ENCODE peak calls at places on chromosome 3, in five cellular contexts. F is HS-5; B is GM12865; Q is activated naive CD4-positive, alpha-beta T cell; G is stimulated activated naive CD8-positive, alpha-beta T cell treated with anti-CD3 and anti-CD28 coated beads, Interleukin-15, Interleukin-2, amounts not matched to agents 100 U/mL and 50 U/mL, for 24 hours. X is an unnamed sample.

GRCh38 chr3:150183619-150184425 is 213.1 kb upstream of the PFN2 start:
- DNase-seq in Q (peak), G (peak), B (peak), F (peak), X (peak)

GRCh38 chr3:121493431-121493830 is 52.4 kb downstream of the POLQ start:
- DNase-seq in F (no peak), Q (no peak), G (no peak), B (no peak), X (peak)

GRCh38 chr3:172905480-172905850 is 154.9 kb downstream of the ECT2 start:
- DNase-seq in G (no peak), B (no peak), Q (no peak), F (no peak), X (no peak)

GRCh38 chr3:46851364-46852328 is 11.6 kb downstream of the MYL3 start:
- DNase-seq in B (no peak), F (no peak), Q (no peak), G (no peak), X (no peak)

GRCh38 chr3:189041482-189042090 is 130.2 kb upstream of the TPRG1 start:
- DNase-seq in G (peak), B (peak), F (no peak), Q (peak), X (no peak)

GRCh38 chr3:15983232-15983631 is 185.5 kb upstream of the ANKRD28 start:
- DNase-seq in G (no peak), B (no peak), Q (no peak), F (no peak), X (peak)

GRCh38 chr3:69085543-69086132 is 901 bp downstream of the ARL6IP5 start:
- DNase-seq in B (peak), Q (no peak), G (peak), F (no peak), X (no peak)

GRCh38 chr3:27127195-27127594 is 242.0 kb downstream of the NEK10 start:
- DNase-seq in G (no peak), F (no peak), B (no peak), Q (no peak), X (no peak)

GRCh38 chr3:116739678-116740077 is 30.1 kb downstream of the TUSC7 start:
- DNase-seq in G (no peak), F (no peak), B (no peak), Q (no peak), X (no peak)

GRCh38 chr3:23288286-23288685 is 85.2 kb downstream of the UBE2E2 start:
- DNase-seq in B (no peak), Q (no peak), G (no peak), F (no peak), X (peak)

GRCh38 chr3:160343132-160343531 is 55.9 kb downstream of the IFT80 start:
- DNase-seq in B (peak), G (no peak), F (no peak), Q (no peak), X (peak)

GRCh38 chr3:138456961-138457862 is 22.8 kb downstream of the ESYT3 start:
- DNase-seq in Q (no peak), F (no peak), G (no peak), B (no peak), X (no peak)

GRCh38 chr3:123620338-123620737 is 35.5 kb upstream of the HACD2 start:
- DNase-seq in G (no peak), B (no peak), Q (no peak), F (no peak), X (no peak)

GRCh38 chr3:59774613-59775012 is 724.8 kb upstream of the CFAP20DC start:
- DNase-seq in G (no peak), F (peak), Q (no peak), B (no peak), X (peak)

GRCh38 chr3:21573291-21573690 is 177.7 kb downstream of the ZNF385D start:
- DNase-seq in B (no peak), G (no peak), Q (no peak), F (no peak), X (no peak)

GRCh38 chr3:112686360-112686759 is 45.4 kb upstream of the CCDC80 start:
- DNase-seq in F (no peak), B (no peak), G (no peak), Q (no peak), X (no peak)

GRCh38 chr3:188396251-188396650 is 242.3 kb downstream of the LPP start:
- DNase-seq in Q (no peak), G (no peak), F (no peak), B (no peak), X (no peak)

GRCh38 chr3:170448530-170449110 is 30.0 kb downstream of the CLDN11 start:
- DNase-seq in G (no peak), F (no peak), Q (no peak), B (no peak), X (no peak)

GRCh38 chr3:100662113-100662823 is 47.0 kb upstream of the TFG start:
- DNase-seq in Q (no peak), F (no peak), B (no peak), G (no peak), X (peak)

GRCh38 chr3:9843715-9844438 is at the start of gene RPUSD3:
- DNase-seq in F (peak), Q (peak), B (peak), G (peak), X (peak)

GRCh38 chr3:192261135-192261534 is 466.2 kb downstream of the FGF12 start:
- DNase-seq in F (no peak), Q (no peak), G (no peak), B (no peak), X (no peak)

GRCh38 chr3:57826286-57826951 is 70.3 kb downstream of the SLMAP start:
- DNase-seq in B (no peak), Q (no peak), G (no peak), F (no peak), X (no peak)

GRCh38 chr3:14925729-14926591 is 21.4 kb upstream of the NR2C2 start:
- DNase-seq in G (peak), F (no peak), Q (no peak), B (peak), X (peak)

GRCh38 chr3:64398431-64398830 is 173.2 kb upstream of the PRICKLE2 start:
- DNase-seq in G (no peak), F (peak), B (no peak), Q (no peak), X (peak)

GRCh38 chr3:21056293-21056692 is 694.7 kb downstream of the ZNF385D start:
- DNase-seq in Q (no peak), F (no peak), B (peak), G (no peak), X (no peak)

GRCh38 chr3:135034881-135035440 is 239.9 kb downstream of the EPHB1 start:
- DNase-seq in Q (no peak), B (no peak), F (no peak), G (no peak), X (no peak)

GRCh38 chr3:98561727-98562521 is 30.1 kb downstream of the GPR15 start:
- DNase-seq in Q (no peak), G (no peak), B (peak), F (no peak), X (no peak)

GRCh38 chr3:177553586-177553985 is 356.3 kb upstream of the TBL1XR1 start:
- DNase-seq in B (no peak), Q (no peak), G (no peak), F (no peak), X (no peak)

GRCh38 chr3:156553705-156554356 is 1.1 kb downstream of the SSR3 start:
- DNase-seq in G (peak), Q (no peak), F (no peak), B (peak), X (peak)